ENCODE peak calls at places on chromosomes 6 and 20, in five cellular contexts. M is SK-N-SH, Q is HepG2, I is K562, B is suprapubic skin. O is an unnamed sample.
A peak's percentile ranks its signal among the peaks of the same experiment; 100 is the strongest.

GRCh38 chr6:106279179-106279578 is 46.4 kb downstream of the ATG5 start:
- DNase-seq in M (no peak), Q (no peak), I (no peak), B (no peak), O (no peak)

GRCh38 chr6:39227476-39227875 is 1.8 kb downstream of the KCNK5 start:
- DNase-seq in M (no peak), Q (no peak), I (no peak), B (no peak), O (no peak)

GRCh38 chr6:25441658-25442276 is 162.6 kb downstream of the CARMIL1 start:
- DNase-seq in M (no peak), Q (no peak), I (no peak), B (no peak), O (no peak)

GRCh38 chr6:121491576-121491975 is 56.1 kb downstream of the GJA1 start:
- DNase-seq in M (no peak), Q (no peak), I (no peak), B (no peak), O (no peak)

GRCh38 chr6:119145111-119145510 is 66.6 kb upstream of the FAM184A start:
- DNase-seq in M (no peak), Q (no peak), I (no peak), B (no peak), O (no peak)

GRCh38 chr6:136669299-136669699 is 119.1 kb upstream of the MAP7 start:
- DNase-seq in M (no peak), Q (peak; percentile 19), I (peak; percentile 77), B (no peak), O (no peak)

GRCh38 chr6:152110878-152111820 is 303.7 kb downstream of the ESR1 start:
- DNase-seq in M (peak; percentile 76), Q (no peak), I (no peak), B (no peak), O (no peak)

GRCh38 chr20:3502878-3503277 is 32.1 kb downstream of the ATRN start:
- DNase-seq in M (no peak), Q (no peak), I (no peak), B (no peak), O (no peak)

GRCh38 chr6:122726649-122727048 is 52.9 kb upstream of the FABP7 start:
- DNase-seq in M (peak; percentile 2), Q (peak; percentile 19), I (peak; percentile 50), B (no peak), O (no peak)

GRCh38 chr20:17969276-17969883 is 562 bp downstream of the MGME1 start:
- DNase-seq in M (peak; percentile 53), Q (peak; percentile 67), I (peak; percentile 59), B (peak; percentile 76), O (peak; percentile 52)

GRCh38 chr6:90231308-90231707 is 65.3 kb downstream of the BACH2 start:
- DNase-seq in M (no peak), Q (no peak), I (no peak), B (no peak), O (no peak)

GRCh38 chr6:129251669-129252376 is 368.9 kb downstream of the LAMA2 start:
- DNase-seq in M (peak; percentile 24), Q (peak; percentile 63), I (peak; percentile 31), B (no peak), O (peak; percentile 80)

GRCh38 chr6:66735106-66735890 is 1028.3 kb upstream of the EYS start:
- DNase-seq in M (no peak), Q (no peak), I (no peak), B (no peak), O (no peak)

GRCh38 chr6:2554651-2555050 is 196.1 kb downstream of the MYLK4 start:
- DNase-seq in M (no peak), Q (no peak), I (no peak), B (no peak), O (no peak)

GRCh38 chr20:5827098-5827853 is 77.1 kb downstream of the SHLD1 start:
- DNase-seq in M (no peak), Q (no peak), I (no peak), B (no peak), O (no peak)

GRCh38 chr6:13624871-13625288 is 9.7 kb downstream of the NOL7 start:
- DNase-seq in M (peak; percentile 53), Q (peak; percentile 65), I (peak; percentile 75), B (no peak), O (no peak)

GRCh38 chr6:56370591-56371198 is 123.3 kb upstream of the COL21A1 start:
- DNase-seq in M (peak; percentile 51), Q (peak; percentile 58), I (no peak), B (no peak), O (peak; percentile 28)

GRCh38 chr6:138569554-138569953 is 70.3 kb upstream of the NHSL1 start:
- DNase-seq in M (no peak), Q (no peak), I (no peak), B (no peak), O (no peak)
- TF ChIP-seq EP300 in M (no peak), Q (no peak), I (no peak), B (no peak), O (no peak)

DNA sequence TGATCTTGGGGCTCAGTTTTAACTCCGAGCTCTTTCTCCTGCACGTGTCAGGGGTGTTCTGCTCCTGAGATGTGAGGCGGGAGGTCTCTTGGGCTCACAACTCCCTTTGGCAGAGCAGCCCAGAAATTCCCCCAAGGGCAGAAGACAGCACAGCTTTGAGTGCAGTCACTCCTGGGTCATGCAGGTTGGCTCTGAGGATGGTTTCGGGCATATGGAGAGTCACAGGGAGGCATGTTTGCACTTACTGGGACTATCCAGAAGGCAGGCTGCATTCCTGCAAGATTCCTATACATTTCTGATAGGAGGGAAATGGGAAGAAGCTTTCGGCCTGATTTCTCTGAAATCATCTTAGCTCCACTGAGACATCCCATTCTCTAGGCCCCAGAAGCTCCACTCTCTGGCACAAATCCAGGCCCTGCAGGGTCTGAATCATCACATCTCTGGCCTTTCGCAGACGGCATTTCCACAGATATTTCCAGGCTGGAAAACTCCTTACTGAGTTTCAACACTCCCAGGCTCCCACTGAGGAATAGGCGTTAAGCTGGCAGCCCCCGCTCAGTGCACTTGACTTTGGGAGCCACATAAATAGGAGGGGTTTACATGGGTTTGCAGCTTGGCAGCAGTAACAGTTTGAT is 39.8 kb downstream of the AGPAT4 start:
- DNase-seq in M (peak; percentile 32), Q (no peak), I (no peak), B (peak; percentile 90), O (peak; percentile 51)
- H3K27ac ChIP-seq in M (peak overlapping the region; percentile 62), Q (no peak overlapping the region), I (no peak overlapping the region), B (no peak overlapping the region), O (no peak overlapping the region)

GRCh38 chr6:42368156-42368555 is 83.6 kb downstream of the TRERF1 start:
- DNase-seq in M (no peak), Q (no peak), I (peak; percentile 24), B (peak; percentile 45), O (no peak)

GRCh38 chr6:42367353-42368011 is 84.2 kb downstream of the TRERF1 start:
- DNase-seq in M (no peak), Q (no peak), I (peak; percentile 19), B (peak; percentile 60), O (peak; percentile 35)

GRCh38 chr6:42365021-42365420 is 86.7 kb downstream of the TRERF1 start:
- DNase-seq in M (no peak), Q (no peak), I (no peak), B (peak; percentile 24), O (no peak)

GRCh38 chr6:42366011-42366705 is 85.6 kb downstream of the TRERF1 start:
- DNase-seq in M (no peak), Q (no peak), I (no peak), B (no peak), O (no peak)

DNA sequence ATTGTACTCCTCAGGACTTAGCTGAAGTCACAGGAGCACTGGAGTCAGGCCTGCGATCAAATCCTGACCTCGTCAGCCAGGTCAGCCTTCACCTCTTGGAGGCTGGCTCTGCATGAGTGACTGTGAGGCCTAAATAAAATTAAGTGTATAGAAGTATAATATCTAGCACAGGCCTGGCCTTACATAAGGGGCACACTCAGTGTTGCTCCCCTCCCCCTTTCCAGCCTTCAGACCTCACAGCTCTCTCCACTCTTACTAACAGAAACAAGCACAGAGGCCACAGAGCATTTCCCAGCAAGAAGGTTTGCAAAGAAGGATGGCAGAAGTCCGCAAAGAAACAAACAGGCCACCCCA is 84.8 kb downstream of the TRERF1 start:
- DNase-seq in M (no peak), Q (no peak), I (no peak), B (no peak), O (no peak)
- H3K4me3 ChIP-seq in M (no peak overlapping the region), Q (no peak overlapping the region), I (no peak overlapping the region), B (no peak overlapping the region), O (no peak overlapping the region)

DNA sequence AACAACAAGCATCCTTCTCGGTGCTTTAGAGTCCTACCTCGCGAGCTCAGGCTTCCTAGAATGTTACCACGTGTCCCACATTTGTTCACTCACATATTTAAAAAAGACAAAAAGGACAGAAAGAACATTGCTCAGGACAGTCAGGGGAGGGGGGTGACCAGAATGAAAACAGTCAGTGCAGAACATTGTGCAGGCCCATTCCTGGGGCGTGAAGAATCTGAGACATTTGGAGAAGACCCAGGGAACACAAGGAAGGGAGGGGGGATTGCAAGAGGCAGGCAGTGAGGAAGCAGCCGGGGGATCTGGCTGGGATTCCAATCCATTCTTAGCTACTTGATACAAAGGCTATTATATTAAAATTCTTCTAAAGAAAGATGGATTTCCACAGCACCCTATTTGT is 270.4 kb upstream of the CITED2 start:
- DNase-seq in M (no peak), Q (no peak), I (no peak), B (no peak), O (no peak)
- TF ChIP-seq EP300 in M (no peak), Q (no peak), I (no peak), B (peak; percentile 55), O (peak; percentile 4)

O was measured in transverse colon.